ENCODE peak calls at places on chromosomes 11 and 22, in four cellular contexts. E is amniotic stem cell; J is HS-5; V is stimulated activated CD4-positive, alpha-beta T cell treated with anti-CD3 and anti-CD28 coated beads, Interleukin-15, amount 100 ng/mL, for 24 hours. I is an unnamed sample.

GRCh38 chr11:134819026-134819425 is 407.0 kb upstream of the B3GAT1 start:
- DNase-seq in V (no peak), E (no peak), J (no peak), I (no peak)

GRCh38 chr11:34863048-34863447 is 53.1 kb downstream of the APIP start:
- DNase-seq in J (no peak), E (no peak), V (no peak), I (no peak)

GRCh38 chr11:16917941-16918340 is 96.3 kb downstream of the PLEKHA7 start:
- DNase-seq in J (no peak), E (no peak), V (no peak), I (no peak)

GRCh38 chr11:127345819-127346459 is 345.4 kb upstream of the KIRREL3 start:
- DNase-seq in V (peak; percentile 40), J (peak; percentile 9), E (no peak), I (peak; percentile 10)

GRCh38 chr22:28034760-28035401 is 115.8 kb upstream of the PITPNB start:
- DNase-seq in E (peak; percentile 41), V (peak; percentile 28), J (no peak), I (peak; percentile 40)

GRCh38 chr11:60769273-60769672 is 12.6 kb downstream of the MS4A15 start:
- DNase-seq in V (no peak), E (no peak), J (no peak), I (no peak)

GRCh38 chr11:48063424-48063978 is 83.1 kb downstream of the PTPRJ start:
- DNase-seq in J (peak; percentile 83), E (peak; percentile 89), V (no peak), I (peak; percentile 93)

GRCh38 chr22:28627791-28628190 is 51.8 kb downstream of the TTC28 start:
- DNase-seq in V (no peak), E (no peak), J (no peak), I (no peak)

GRCh38 chr11:47948137-47948536 is 32.2 kb upstream of the PTPRJ start:
- DNase-seq in E (no peak), V (no peak), J (no peak), I (no peak)